ENCODE peak calls at places on chromosomes 5 and 9, in seven cellular contexts. Q, L, D, S, J, M and K are unnamed samples.

GRCh38 chr5:141757402-141757801 is 75.4 kb upstream of the ARAP3 start:
- DNase-seq in Q (no peak), L (no peak), D (peak), S (peak), J (peak), M (peak), K (no peak)

GRCh38 chr9:122346478-122347347 is 24.1 kb upstream of the PTGS1 start:
- DNase-seq in Q (no peak), L (no peak), D (no peak), S (peak), J (peak), M (peak), K (peak)

GRCh38 chr5:108521011-108521700 is 139.3 kb upstream of the FBXL17 start:
- DNase-seq in Q (no peak), L (no peak), D (no peak), S (no peak), J (no peak), M (no peak), K (no peak)

GRCh38 chr9:23938908-23939307 is 112.9 kb upstream of the ELAVL2 start:
- DNase-seq in Q (no peak), L (no peak), D (no peak), S (no peak), J (no peak), M (no peak), K (no peak)

GRCh38 chr9:21684831-21685362 is 117.5 kb upstream of the MTAP start:
- DNase-seq in Q (no peak), L (peak), D (no peak), S (peak), J (peak), M (no peak), K (no peak)

GRCh38 chr9:97723819-97724218 is 26.7 kb upstream of the XPA start:
- DNase-seq in Q (no peak), L (no peak), D (no peak), S (no peak), J (no peak), M (no peak), K (no peak)

GRCh38 chr5:148268556-148268955 is at the start of gene SPINK13:
- DNase-seq in Q (no peak), L (peak), D (peak), S (peak), J (peak), M (peak), K (no peak)

GRCh38 chr9:4293293-4293931 is 6.5 kb downstream of the GLIS3 start:
- DNase-seq in Q (no peak), L (peak), D (no peak), S (peak), J (peak), M (peak), K (peak)

GRCh38 chr9:97845130-97845529 is 7.9 kb upstream of the FOXE1 start:
- DNase-seq in Q (no peak), L (peak), D (no peak), S (peak), J (no peak), M (peak), K (no peak)

GRCh38 chr5:148829248-148829594 is 2.8 kb downstream of the ADRB2 start:
- DNase-seq in Q (no peak), L (no peak), D (no peak), S (no peak), J (no peak), M (no peak), K (no peak)

GRCh38 chr9:6896562-6896961 is 138.8 kb downstream of the KDM4C start:
- DNase-seq in Q (no peak), L (no peak), D (no peak), S (no peak), J (no peak), M (no peak), K (no peak)

GRCh38 chr9:134040176-134040565 is 14.9 kb downstream of the BRD3OS start:
- DNase-seq in Q (no peak), L (no peak), D (no peak), S (no peak), J (no peak), M (no peak), K (no peak)

GRCh38 chr5:65873181-65873580 is 53.2 kb upstream of the ERBIN start:
- DNase-seq in Q (no peak), L (no peak), D (no peak), S (no peak), J (peak), M (no peak), K (no peak)

GRCh38 chr5:140182075-140182709 is 7.2 kb downstream of the CYSTM1 start:
- DNase-seq in Q (no peak), L (peak), D (peak), S (peak), J (peak), M (peak), K (no peak)

GRCh38 chr5:34648039-34648438 is 8.1 kb upstream of the RAI14 start:
- DNase-seq in Q (no peak), L (no peak), D (no peak), S (no peak), J (no peak), M (no peak), K (no peak)

GRCh38 chr9:18791074-18791473 is 241.9 kb downstream of the SAXO1 start:
- DNase-seq in Q (no peak), L (no peak), D (peak), S (peak), J (no peak), M (no peak), K (no peak)

GRCh38 chr5:179816401-179817070 is 4.2 kb upstream of the SQSTM1 start:
- DNase-seq in Q (no peak), L (no peak), D (no peak), S (no peak), J (no peak), M (no peak), K (no peak)

GRCh38 chr9:15697459-15697858 is 144.6 kb downstream of the CCDC171 start:
- DNase-seq in Q (no peak), L (peak), D (peak), S (peak), J (peak), M (peak), K (no peak)

GRCh38 chr5:172835246-172836030 is 1.4 kb downstream of the ERGIC1 start:
- DNase-seq in Q (no peak), L (no peak), D (no peak), S (no peak), J (no peak), M (no peak), K (no peak)

GRCh38 chr9:109880276-109881169 is 100.5 kb downstream of the PALM2AKAP2 start:
- DNase-seq in Q (no peak), L (no peak), D (peak), S (peak), J (peak), M (peak), K (no peak)

GRCh38 chr9:38208206-38208901 is 139.3 kb upstream of the SHB start:
- DNase-seq in Q (no peak), L (no peak), D (no peak), S (no peak), J (no peak), M (no peak), K (no peak)

GRCh38 chr9:121949364-121949763 is 143.7 kb downstream of the TTLL11 start:
- DNase-seq in Q (no peak), L (no peak), D (no peak), S (no peak), J (no peak), M (no peak), K (no peak)

GRCh38 chr9:112361602-112362001 is 18.3 kb upstream of the HSDL2 start:
- DNase-seq in Q (no peak), L (peak), D (peak), S (peak), J (peak), M (no peak), K (no peak)

GRCh38 chr5:161190778-161191177 is 338.8 kb upstream of the ATP10B start:
- DNase-seq in Q (no peak), L (no peak), D (no peak), S (no peak), J (no peak), M (no peak), K (no peak)

GRCh38 chr9:106883626-106884190 is 20.7 kb downstream of the ZNF462 start:
- DNase-seq in Q (no peak), L (no peak), D (no peak), S (no peak), J (peak), M (no peak), K (no peak)

GRCh38 chr9:111783857-111784256 is 10.9 kb downstream of the SHOC1 start:
- DNase-seq in Q (no peak), L (no peak), D (no peak), S (no peak), J (no peak), M (no peak), K (no peak)